ENCODE peak calls at places on chromosomes 3 and 15, in four cellular contexts. D is nucleus accumbens; G is activated T-cell treated with anti-CD3 and anti-CD28 coated beads, Interleukin-2, amount 50 U/mL, for 24 hours; V is tibial nerve. N is an unnamed sample.

GRCh38 chr15:32966512-32966911 is 228.0 kb downstream of the FMN1 start:
- DNase-seq in G (no peak), V (no peak), D (no peak), N (no peak)

GRCh38 chr15:38699633-38700230 is 135.1 kb upstream of the RASGRP1 start:
- DNase-seq in V (peak), D (no peak), G (peak), N (peak)

GRCh38 chr3:141243295-141243707 is 11.7 kb downstream of the PXYLP1 start:
- DNase-seq in G (peak), D (peak), V (no peak), N (no peak)

GRCh38 chr3:11170052-11170770 is 15.9 kb downstream of the HRH1 start:
- DNase-seq in G (no peak), D (no peak), V (no peak), N (no peak)

GRCh38 chr3:194351080-194351672 is at the start of gene CPN2:
- DNase-seq in V (no peak), G (no peak), D (no peak), N (no peak)

GRCh38 chr15:34794590-34795206 is 651 bp downstream of the ACTC1 start:
- DNase-seq in D (no peak), G (no peak), V (no peak), N (no peak)

GRCh38 chr3:67433109-67433508 is 221.3 kb downstream of the SUCLG2 start:
- DNase-seq in G (no peak), V (no peak), D (no peak), N (no peak)

GRCh38 chr3:115398481-115398880 is 224.8 kb upstream of the GAP43 start:
- DNase-seq in V (no peak), D (no peak), G (no peak), N (no peak)

GRCh38 chr3:23002846-23003800 is 200.0 kb upstream of the UBE2E2 start:
- DNase-seq in V (peak), D (no peak), G (no peak), N (no peak)

GRCh38 chr3:35262376-35262775 is 376.9 kb upstream of the ARPP21 start:
- DNase-seq in V (no peak), G (no peak), D (no peak), N (no peak)

GRCh38 chr3:53195602-53196574 is 34.9 kb downstream of the PRKCD start:
- DNase-seq in D (no peak), G (peak), V (peak), N (no peak)

GRCh38 chr3:155791190-155791589 is 14.9 kb downstream of the C3orf33 start:
- DNase-seq in D (no peak), G (no peak), V (no peak), N (no peak)

GRCh38 chr3:13040381-13041074 is 32.7 kb downstream of the IQSEC1 start:
- DNase-seq in D (no peak), G (peak), V (no peak), N (peak)

GRCh38 chr15:66389859-66390382 is 3.2 kb downstream of the MAP2K1 start:
- DNase-seq in D (no peak), V (no peak), G (no peak), N (no peak)

GRCh38 chr3:158103131-158103955 is 2.9 kb downstream of the SHOX2 start:
- DNase-seq in G (peak), D (no peak), V (peak), N (no peak)